ENCODE peak calls at places on chromosomes 16 and 17, in seven cellular contexts. Y is pancreas; F is CD8-positive, alpha-beta memory T cell; A is GM23338; W is ascending aorta; S is IMR-90; D is brain microvascular endothelial cell. J is an unnamed sample.

GRCh38 chr17:28416703-28417311 is 10.8 kb upstream of the SLC46A1 start:
- DNase-seq in W (no peak), S (peak), A (peak), Y (peak), D (peak), F (peak), J (peak)

GRCh38 chr17:4635823-4636375 is 5.6 kb downstream of the ALOX15 start:
- DNase-seq in Y (no peak), D (no peak), F (no peak), W (peak), S (no peak), A (peak), J (no peak)

GRCh38 chr17:78058001-78058400 is 70.6 kb downstream of the TMC6 start:
- DNase-seq in A (no peak), W (no peak), D (no peak), Y (no peak), F (no peak), S (no peak), J (peak)

GRCh38 chr16:4318171-4318910 is 2.5 kb downstream of the GLIS2 start:
- DNase-seq in D (no peak), W (no peak), S (no peak), F (no peak), A (no peak), Y (no peak), J (no peak)

GRCh38 chr17:79154446-79154845 is 79.8 kb downstream of the ENGASE start:
- DNase-seq in W (no peak), D (no peak), S (no peak), F (no peak), A (no peak), Y (peak), J (no peak)

GRCh38 chr16:82736161-82736697 is 109.5 kb downstream of the CDH13 start:
- DNase-seq in D (no peak), S (no peak), Y (no peak), F (no peak), W (no peak), A (no peak), J (no peak)

GRCh38 chr17:81863123-81863675 is 2.9 kb upstream of the P4HB start:
- DNase-seq in F (no peak), S (no peak), D (no peak), A (no peak), W (no peak), Y (no peak), J (no peak)

GRCh38 chr16:85662976-85663830 is 25.6 kb downstream of the GINS2 start:
- DNase-seq in W (no peak), A (no peak), D (no peak), S (no peak), F (no peak), Y (no peak), J (no peak)

GRCh38 chr16:56632160-56632847 is at the start of gene MT1M:
- DNase-seq in S (no peak), A (peak), D (no peak), Y (peak), F (no peak), W (peak), J (no peak)

GRCh38 chr17:42122371-42123303 is at the start of gene HSPB9:
- DNase-seq in W (no peak), A (peak), Y (peak), D (no peak), F (no peak), S (no peak), J (no peak)

GRCh38 chr17:49460401-49460800 is 34.7 kb upstream of the NGFR start:
- DNase-seq in Y (no peak), F (no peak), S (no peak), W (no peak), D (no peak), A (no peak), J (no peak)

GRCh38 chr17:11608396-11608795 is 10.1 kb downstream of the DNAH9 start:
- DNase-seq in Y (peak), D (peak), A (no peak), F (no peak), W (no peak), S (no peak), J (peak)

GRCh38 chr17:77106874-77107358 is 33.9 kb upstream of the SEC14L1 start:
- DNase-seq in F (no peak), S (no peak), W (no peak), A (peak), Y (no peak), D (no peak), J (no peak)

GRCh38 chr17:37490022-37490587 is 414 bp downstream of the DUSP14 start:
- DNase-seq in F (peak), W (peak), A (peak), D (peak), Y (peak), S (peak), J (no peak)

GRCh38 chr17:75182569-75183436 is at the start of gene SUMO2:
- DNase-seq in F (peak), S (peak), Y (peak), D (peak), W (peak), A (peak), J (peak)

GRCh38 chr17:64507418-64507766 is 615 bp downstream of the CEP95 start:
- DNase-seq in S (peak), D (peak), W (no peak), Y (peak), A (peak), F (peak), J (peak)

GRCh38 chr17:17595755-17596154 is 4.2 kb upstream of the PEMT start:
- DNase-seq in F (no peak), W (no peak), S (no peak), Y (no peak), D (no peak), A (no peak), J (no peak)

GRCh38 chr16:6665126-6665525 is 667.5 kb upstream of the RBFOX1 start:
- DNase-seq in A (no peak), S (no peak), F (no peak), W (no peak), Y (no peak), D (no peak), J (no peak)

GRCh38 chr16:26569793-26570192 is 496.9 kb upstream of the C16orf82 start:
- DNase-seq in F (no peak), S (no peak), D (no peak), W (no peak), Y (no peak), A (peak), J (no peak)

GRCh38 chr16:59527206-59527997 is 793.3 kb upstream of the GOT2 start:
- DNase-seq in S (peak), Y (no peak), F (no peak), D (peak), A (no peak), W (no peak), J (no peak)

GRCh38 chr16:60100371-60100770 is 1366.3 kb upstream of the GOT2 start:
- DNase-seq in A (no peak), W (no peak), S (no peak), Y (no peak), F (no peak), D (no peak), J (no peak)

GRCh38 chr16:75244844-75245758 is 6.3 kb downstream of the BCAR1 start:
- DNase-seq in A (peak), F (no peak), D (peak), W (peak), Y (peak), S (peak), J (peak)

GRCh38 chr17:8997994-8998628 is 23.2 kb upstream of the NTN1 start:
- DNase-seq in S (peak), W (peak), Y (peak), A (peak), D (peak), F (peak), J (no peak)

GRCh38 chr16:52050418-52050817 is 496.5 kb downstream of the TOX3 start:
- DNase-seq in S (peak), Y (no peak), W (no peak), F (no peak), D (peak), A (no peak), J (peak)

GRCh38 chr17:19343256-19343630 is 19.3 kb downstream of the B9D1 start:
- DNase-seq in W (no peak), S (no peak), D (no peak), Y (no peak), A (no peak), F (no peak), J (no peak)

GRCh38 chr17:19342611-19343255 is 19.8 kb downstream of the B9D1 start:
- DNase-seq in Y (no peak), A (no peak), W (no peak), F (no peak), S (no peak), D (no peak), J (no peak)

GRCh38 chr17:19344311-19345066 is 18.0 kb downstream of the B9D1 start:
- DNase-seq in Y (no peak), A (no peak), F (no peak), D (no peak), S (no peak), W (no peak), J (no peak)

GRCh38 chr17:19345067-19345460 is 17.5 kb downstream of the B9D1 start:
- DNase-seq in F (no peak), W (no peak), A (no peak), Y (no peak), S (no peak), D (no peak), J (no peak)

DNA sequence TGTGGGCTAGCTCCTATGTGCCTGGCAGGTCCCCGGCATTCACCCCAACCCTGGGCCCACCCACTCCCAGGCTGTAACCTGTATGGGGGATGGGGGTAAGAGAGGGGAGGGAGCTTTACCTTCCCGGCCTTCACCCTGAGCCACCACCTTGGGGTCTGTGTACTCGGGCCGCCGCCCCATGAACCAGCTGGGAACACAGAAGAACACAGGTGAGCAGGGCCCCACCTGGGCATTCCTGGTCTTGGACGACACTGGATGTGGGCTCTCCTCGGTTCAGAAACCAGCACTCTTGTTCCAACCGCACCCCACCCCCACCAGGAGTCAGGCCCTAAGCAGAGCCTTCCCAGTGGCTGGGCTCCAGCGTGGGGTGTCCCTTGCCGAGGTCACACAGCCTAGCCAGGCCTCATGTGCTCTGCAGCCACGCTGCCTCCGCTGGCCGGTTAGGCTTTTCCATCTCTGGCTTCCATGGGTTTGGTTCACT is 18.8 kb downstream of the B9D1 start:
- DNase-seq in S (no peak), D (no peak), F (no peak), W (no peak), Y (no peak), A (peak), J (no peak)
- H3K4me3 ChIP-seq in S (no peak), D (no peak), F (no peak), W (no peak), Y (no peak), A (no peak), J (no peak)

GRCh38 chr16:22065252-22065651 is 27.1 kb upstream of the VWA3A start:
- DNase-seq in F (no peak), W (no peak), A (no peak), Y (no peak), D (no peak), S (no peak), J (no peak)
- H3K4me3 ChIP-seq in F (no peak), W (no peak), A (no peak), Y (no peak), D (no peak), S (no peak), J (no peak)

GRCh38 chr16:586645-587590 is 2.9 kb upstream of the RAB40C start:
- DNase-seq in S (no peak), D (no peak), A (no peak), F (no peak), W (no peak), Y (peak), J (no peak)
- H3K4me3 ChIP-seq in S (no peak), D (no peak), A (no peak), F (no peak), W (no peak), Y (no peak), J (peak)

GRCh38 chr17:80268427-80268826 is 7.8 kb downstream of the RNF213 start:
- DNase-seq in D (no peak), A (no peak), Y (no peak), S (no peak), W (no peak), F (no peak), J (no peak)

GRCh38 chr17:80270836-80271235 is 10.2 kb downstream of the RNF213 start:
- DNase-seq in A (peak), D (peak), S (no peak), F (peak), Y (no peak), W (no peak), J (no peak)

GRCh38 chr17:80269405-80269807 is 8.8 kb downstream of the RNF213 start:
- DNase-seq in D (no peak), A (no peak), F (no peak), W (no peak), Y (no peak), S (no peak), J (no peak)

GRCh38 chr17:80272366-80272765 is 11.7 kb downstream of the RNF213 start:
- DNase-seq in A (no peak), D (no peak), W (no peak), Y (no peak), S (no peak), F (no peak), J (no peak)

DNA sequence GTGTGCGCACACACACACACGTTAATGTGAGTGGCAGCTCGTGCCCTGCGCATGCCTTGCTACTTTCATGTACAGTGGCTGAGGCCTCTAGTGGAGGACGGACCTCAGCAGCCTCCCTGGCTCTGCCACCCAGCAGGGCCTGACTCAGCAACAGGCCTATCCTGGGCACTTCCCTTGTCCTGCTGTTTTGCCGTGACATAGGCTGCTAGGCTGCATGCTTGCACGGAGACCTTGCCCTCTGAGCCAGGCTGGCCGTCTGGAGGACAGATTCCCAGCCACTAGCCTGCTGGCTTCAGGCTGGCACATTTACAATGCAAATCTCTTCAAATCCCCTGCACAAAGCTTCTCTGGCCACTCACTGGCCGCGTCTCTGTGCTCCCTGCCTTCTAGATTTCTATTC is 9.5 kb downstream of the RNF213 start:
- DNase-seq in S (no peak), A (peak), W (no peak), Y (no peak), F (no peak), D (no peak), J (no peak)
- H3K4me3 ChIP-seq in S (no peak), A (no peak), W (no peak), Y (no peak), F (no peak), D (no peak), J (no peak)

DNA sequence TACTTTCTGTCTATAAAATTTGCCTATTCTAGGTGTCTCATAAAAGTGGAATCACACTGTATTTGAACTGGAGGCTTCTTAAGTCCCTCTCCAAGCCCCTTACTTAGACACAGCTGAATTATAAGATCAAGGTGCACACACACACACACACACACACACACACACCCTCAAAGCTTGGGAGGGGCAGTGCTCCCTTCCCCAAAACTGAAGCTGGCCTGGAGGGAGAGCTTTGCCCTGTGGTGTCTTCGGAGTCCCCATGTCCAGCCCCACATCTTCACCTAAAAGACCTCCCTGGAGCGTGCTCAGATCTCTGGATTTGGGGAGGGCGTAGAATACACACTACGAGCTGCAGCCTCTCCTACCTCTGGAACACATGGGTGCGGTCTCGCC is 828 bp downstream of the EMP2 start:
- DNase-seq in W (no peak), A (no peak), F (no peak), D (no peak), Y (no peak), S (no peak), J (no peak)
- H3K4me3 ChIP-seq in W (peak), A (peak), F (no peak), D (peak), Y (peak), S (peak), J (peak)